ENCODE peak calls at places on chromosomes 16 and 17, in ten cellular contexts. One of them, this sample, is unnamed. For H3K36me3, the result is how much of the 10 kb centered on the place peaks cover.

GRCh38 chr17:32777436-32777835 is 99.5 kb downstream of the MYO1D start:
- DNase-seq in stomach: no peak
- DNase-seq in left ventricle myocardium inferior: no peak
- DNase-seq in upper lobe of right lung: no peak
- DNase-seq in ovary: no peak
- DNase-seq in body of pancreas: no peak
- DNase-seq in thoracic aorta: no peak
- DNase-seq in pancreas: no peak
- DNase-seq in CD8-positive, alpha-beta T cell: no peak
- DNase-seq in right atrium auricular region: no peak
- DNase-seq in this sample: no peak

GRCh38 chr17:8223356-8224063 is 13.1 kb upstream of the AURKB start:
- DNase-seq in ovary: peak
- DNase-seq in right atrium auricular region: peak
- DNase-seq in thoracic aorta: no peak
- DNase-seq in left ventricle myocardium inferior: peak
- DNase-seq in CD8-positive, alpha-beta T cell: no peak
- DNase-seq in body of pancreas: peak
- DNase-seq in stomach: peak
- DNase-seq in pancreas: peak
- DNase-seq in upper lobe of right lung: peak
- DNase-seq in this sample: peak

GRCh38 chr17:10041916-10042588 is 137.0 kb upstream of the RCVRN start:
- DNase-seq in thoracic aorta: no peak
- DNase-seq in stomach: no peak
- DNase-seq in body of pancreas: no peak
- DNase-seq in upper lobe of right lung: no peak
- DNase-seq in left ventricle myocardium inferior: no peak
- DNase-seq in ovary: no peak
- DNase-seq in right atrium auricular region: no peak
- DNase-seq in CD8-positive, alpha-beta T cell: no peak
- DNase-seq in pancreas: no peak
- DNase-seq in this sample: no peak

GRCh38 chr17:15290605-15291004 is 25.5 kb upstream of the PMP22 start:
- DNase-seq in body of pancreas: no peak
- DNase-seq in CD8-positive, alpha-beta T cell: no peak
- DNase-seq in ovary: no peak
- DNase-seq in thoracic aorta: no peak
- DNase-seq in upper lobe of right lung: no peak
- DNase-seq in pancreas: no peak
- DNase-seq in stomach: no peak
- DNase-seq in left ventricle myocardium inferior: no peak
- DNase-seq in right atrium auricular region: no peak
- DNase-seq in this sample: no peak

GRCh38 chr16:8138666-8139065 is 451.6 kb downstream of the TMEM114 start:
- DNase-seq in upper lobe of right lung: no peak
- DNase-seq in left ventricle myocardium inferior: no peak
- DNase-seq in stomach: no peak
- DNase-seq in thoracic aorta: no peak
- DNase-seq in pancreas: no peak
- DNase-seq in ovary: no peak
- DNase-seq in body of pancreas: no peak
- DNase-seq in right atrium auricular region: no peak
- DNase-seq in CD8-positive, alpha-beta T cell: no peak
- DNase-seq in this sample: no peak

GRCh38 chr16:5982979-5983378 is 885.4 kb upstream of the EEF2KMT start:
- DNase-seq in ovary: no peak
- DNase-seq in body of pancreas: no peak
- DNase-seq in stomach: no peak
- DNase-seq in CD8-positive, alpha-beta T cell: no peak
- DNase-seq in upper lobe of right lung: no peak
- DNase-seq in thoracic aorta: no peak
- DNase-seq in pancreas: no peak
- DNase-seq in left ventricle myocardium inferior: no peak
- DNase-seq in right atrium auricular region: no peak
- DNase-seq in this sample: no peak

GRCh38 chr16:86448306-86448705 is 62.0 kb upstream of the FOXF1 start:
- DNase-seq in CD8-positive, alpha-beta T cell: no peak
- DNase-seq in ovary: no peak
- DNase-seq in body of pancreas: no peak
- DNase-seq in pancreas: no peak
- DNase-seq in right atrium auricular region: no peak
- DNase-seq in left ventricle myocardium inferior: no peak
- DNase-seq in thoracic aorta: no peak
- DNase-seq in stomach: no peak
- DNase-seq in upper lobe of right lung: no peak
- DNase-seq in this sample: no peak

GRCh38 chr17:82913304-82914043 is 73.7 kb upstream of the ZNF750 start:
- DNase-seq in thoracic aorta: no peak
- DNase-seq in left ventricle myocardium inferior: no peak
- DNase-seq in right atrium auricular region: no peak
- DNase-seq in pancreas: no peak
- DNase-seq in ovary: no peak
- DNase-seq in stomach: peak
- DNase-seq in upper lobe of right lung: no peak
- DNase-seq in CD8-positive, alpha-beta T cell: no peak
- DNase-seq in body of pancreas: peak
- DNase-seq in this sample: no peak

GRCh38 chr16:85027349-85027967 is at the start of gene KIAA0513:
- DNase-seq in ovary: peak
- DNase-seq in upper lobe of right lung: peak
- DNase-seq in thoracic aorta: peak
- DNase-seq in pancreas: peak
- DNase-seq in stomach: peak
- DNase-seq in CD8-positive, alpha-beta T cell: peak
- DNase-seq in left ventricle myocardium inferior: peak
- DNase-seq in right atrium auricular region: peak
- DNase-seq in body of pancreas: peak
- DNase-seq in this sample: peak

GRCh38 chr16:52482916-52483315 is 64.0 kb downstream of the TOX3 start:
- DNase-seq in CD8-positive, alpha-beta T cell: no peak
- DNase-seq in pancreas: no peak
- DNase-seq in left ventricle myocardium inferior: no peak
- DNase-seq in thoracic aorta: no peak
- DNase-seq in body of pancreas: no peak
- DNase-seq in right atrium auricular region: no peak
- DNase-seq in stomach: no peak
- DNase-seq in upper lobe of right lung: no peak
- DNase-seq in ovary: no peak
- DNase-seq in this sample: no peak

DNA sequence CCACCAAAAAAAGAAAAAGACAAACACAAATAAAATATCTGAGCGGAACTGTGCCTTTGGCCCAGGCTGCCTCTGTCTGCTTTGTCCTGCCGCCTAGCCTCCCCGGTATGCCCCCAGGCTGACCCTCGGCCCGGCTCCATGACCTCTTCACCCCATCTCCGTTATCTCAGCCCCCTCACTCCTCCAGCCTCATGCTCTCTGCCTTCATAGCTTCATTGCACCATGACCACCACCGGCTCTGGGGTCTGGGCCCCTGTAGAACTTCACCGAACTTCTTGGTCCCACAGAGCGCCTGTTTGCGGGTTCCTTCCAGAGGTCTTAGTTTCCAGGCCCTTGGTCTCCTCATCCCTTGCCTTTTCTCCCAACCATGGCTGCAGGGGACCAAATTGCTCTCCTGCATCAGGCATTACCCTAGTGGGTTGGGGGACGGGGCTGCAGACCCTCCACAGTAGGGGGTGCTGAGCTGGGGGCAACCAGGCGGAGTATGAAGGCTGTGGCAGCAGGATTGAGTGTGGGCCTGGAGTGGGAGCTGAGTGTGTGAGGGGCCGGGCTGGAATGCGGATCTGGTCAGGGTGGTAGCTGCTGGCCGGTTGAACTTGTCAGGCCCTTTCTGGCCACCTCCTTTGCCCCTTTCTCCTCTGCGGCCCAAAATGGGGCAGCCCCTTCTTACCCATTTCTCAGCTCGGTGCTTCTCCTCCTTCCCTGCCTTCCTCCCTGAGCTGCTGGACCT is 6.9 kb downstream of the HIRIP3 start:
- DNase-seq in CD8-positive, alpha-beta T cell: no peak
- DNase-seq in left ventricle myocardium inferior: no peak
- DNase-seq in stomach: no peak
- DNase-seq in body of pancreas: no peak
- DNase-seq in right atrium auricular region: no peak
- DNase-seq in upper lobe of right lung: peak
- DNase-seq in pancreas: no peak
- DNase-seq in thoracic aorta: no peak
- DNase-seq in ovary: no peak
- DNase-seq in this sample: peak
- H3K36me3 ChIP-seq in CD8-positive, alpha-beta T cell: under half
- H3K36me3 ChIP-seq in left ventricle myocardium inferior: half or more
- H3K36me3 ChIP-seq in stomach: half or more
- H3K36me3 ChIP-seq in body of pancreas: under half
- H3K36me3 ChIP-seq in right atrium auricular region: half or more
- H3K36me3 ChIP-seq in upper lobe of right lung: half or more
- H3K36me3 ChIP-seq in pancreas: under half
- H3K36me3 ChIP-seq in thoracic aorta: half or more
- H3K36me3 ChIP-seq in ovary: under half
- H3K36me3 ChIP-seq in this sample: half or more

DNA sequence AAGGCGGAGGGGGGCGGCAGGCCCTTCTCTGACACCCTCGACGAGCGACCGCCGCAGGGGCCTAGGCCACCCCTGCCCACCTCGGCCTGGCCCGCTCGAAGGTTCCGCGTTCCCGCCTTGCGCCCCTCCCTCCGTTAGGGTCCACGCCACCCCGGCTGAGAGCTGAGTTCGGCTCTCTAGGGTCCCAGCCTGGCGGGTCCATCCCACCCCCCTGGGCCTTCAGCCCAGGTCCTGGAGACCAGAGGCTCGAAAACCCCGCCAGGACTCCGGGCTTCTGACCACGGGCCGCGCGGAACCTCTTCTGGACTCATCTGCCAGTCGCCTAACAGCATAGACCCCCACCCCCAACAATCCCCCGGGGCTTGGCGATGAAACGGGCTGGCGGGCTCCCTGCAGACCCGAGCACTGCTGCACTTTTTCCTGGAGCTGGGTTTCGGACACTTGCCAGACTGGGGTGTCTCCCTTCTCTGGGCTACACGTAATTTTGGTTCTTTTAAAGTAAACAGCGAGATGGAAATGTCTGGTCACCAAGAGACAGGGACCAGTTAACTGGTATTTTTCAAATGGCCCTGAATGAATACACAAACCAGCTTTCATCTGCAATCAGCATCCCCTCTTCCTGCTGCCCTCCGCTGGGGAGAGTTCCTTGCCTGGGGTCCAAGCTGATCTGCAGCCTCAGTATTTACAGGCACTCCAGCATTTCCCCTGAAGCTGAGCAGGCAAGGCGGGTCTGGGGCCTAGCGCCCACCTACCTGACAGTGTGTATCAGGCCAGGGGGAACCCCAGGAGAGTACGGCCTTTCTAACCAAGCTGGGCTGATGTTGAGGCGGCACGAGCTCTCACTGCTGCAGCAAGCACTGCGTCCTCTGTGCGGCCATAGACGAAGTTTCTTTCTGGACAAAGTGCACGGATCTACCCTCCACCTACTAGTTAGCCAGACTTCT is 597 bp upstream of the TRIM65 start:
- DNase-seq in upper lobe of right lung: peak
- DNase-seq in left ventricle myocardium inferior: no peak
- DNase-seq in thoracic aorta: no peak
- DNase-seq in right atrium auricular region: no peak
- DNase-seq in body of pancreas: no peak
- DNase-seq in ovary: peak
- DNase-seq in CD8-positive, alpha-beta T cell: no peak
- DNase-seq in stomach: no peak
- DNase-seq in pancreas: no peak
- DNase-seq in this sample: no peak
- H3K4me3 ChIP-seq in upper lobe of right lung: peak
- H3K4me3 ChIP-seq in left ventricle myocardium inferior: peak
- H3K4me3 ChIP-seq in thoracic aorta: peak
- H3K4me3 ChIP-seq in right atrium auricular region: peak
- H3K4me3 ChIP-seq in body of pancreas: no peak
- H3K4me3 ChIP-seq in ovary: peak
- H3K4me3 ChIP-seq in CD8-positive, alpha-beta T cell: peak
- H3K4me3 ChIP-seq in stomach: peak
- H3K4me3 ChIP-seq in pancreas: peak
- H3K4me3 ChIP-seq in this sample: peak

DNA sequence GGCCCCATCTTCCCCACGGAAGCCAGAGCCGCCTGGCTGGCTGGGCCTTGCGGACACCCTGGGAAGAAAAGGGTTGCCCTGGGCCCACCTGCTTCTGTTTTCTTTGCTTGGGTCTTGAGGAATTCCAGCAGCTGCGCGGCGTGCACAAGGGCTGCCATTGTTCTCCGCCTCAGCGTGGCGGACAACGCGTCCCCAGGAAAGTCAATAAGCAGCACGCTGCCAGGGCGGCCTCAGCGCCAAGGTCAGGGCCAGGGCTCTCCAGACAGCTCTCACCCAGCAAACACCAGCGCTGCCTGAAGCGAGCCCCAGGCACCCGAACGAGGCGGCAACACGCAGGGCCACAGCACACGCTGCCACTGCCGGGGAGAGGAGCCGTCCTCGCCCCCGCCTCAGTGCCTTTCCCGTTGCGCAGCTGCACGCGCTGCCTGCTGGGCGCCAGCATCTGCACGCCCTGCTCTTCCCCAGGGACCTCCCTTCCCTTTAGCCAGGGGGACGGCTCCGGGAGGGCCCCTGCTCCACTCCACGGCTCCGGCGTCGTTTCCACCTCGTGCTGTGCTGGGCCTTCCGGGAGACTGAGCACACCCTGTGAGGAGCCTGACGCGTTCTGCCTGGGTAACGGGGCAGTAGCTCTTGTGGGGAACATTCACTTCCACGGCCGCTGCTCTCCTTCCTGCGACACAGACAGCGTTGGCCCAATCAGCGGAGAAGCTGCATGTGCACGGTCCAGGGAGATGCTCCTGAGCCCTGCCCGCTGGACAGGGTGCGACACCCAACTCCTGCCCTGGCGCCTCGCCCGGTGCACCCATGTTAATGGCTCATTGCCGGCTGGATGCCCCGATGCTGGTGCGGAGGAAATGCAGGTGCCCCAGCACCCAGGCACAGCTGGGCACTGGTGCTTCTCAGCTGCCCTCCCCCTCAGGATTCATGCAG is 57.8 kb downstream of the LMF1 start:
- DNase-seq in thoracic aorta: no peak
- DNase-seq in CD8-positive, alpha-beta T cell: no peak
- DNase-seq in upper lobe of right lung: no peak
- DNase-seq in ovary: no peak
- DNase-seq in left ventricle myocardium inferior: no peak
- DNase-seq in stomach: peak
- DNase-seq in pancreas: no peak
- DNase-seq in right atrium auricular region: no peak
- DNase-seq in body of pancreas: peak
- DNase-seq in this sample: no peak
- TF ChIP-seq CTCF in thoracic aorta: no peak
- TF ChIP-seq CTCF in CD8-positive, alpha-beta T cell: no peak
- TF ChIP-seq CTCF in upper lobe of right lung: no peak
- TF ChIP-seq CTCF in ovary: no peak
- TF ChIP-seq CTCF in left ventricle myocardium inferior: no peak
- TF ChIP-seq CTCF in stomach: no peak
- TF ChIP-seq CTCF in pancreas: no peak
- TF ChIP-seq CTCF in right atrium auricular region: no peak
- TF ChIP-seq CTCF in body of pancreas: no peak
- TF ChIP-seq CTCF in this sample: no peak

DNA sequence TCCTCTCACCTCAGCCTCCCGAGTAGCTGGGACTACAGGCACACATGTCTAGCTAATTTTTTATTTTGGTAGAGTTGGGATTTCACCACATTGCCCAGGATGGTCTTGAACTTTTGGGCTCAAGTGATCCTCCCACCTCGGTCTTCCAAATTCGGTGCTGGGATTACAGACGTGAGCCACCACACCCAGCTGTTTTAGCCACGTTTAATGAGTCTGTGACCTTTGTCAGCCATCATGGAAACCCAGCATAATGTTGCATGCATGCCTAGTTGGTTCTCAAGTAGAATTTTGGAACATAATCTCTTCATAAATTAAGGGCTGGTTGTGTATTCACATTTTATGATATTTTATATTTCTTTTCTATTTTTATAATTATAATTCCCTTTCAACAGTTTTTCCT is 42.0 kb downstream of the GOSR1 start:
- DNase-seq in pancreas: no peak
- DNase-seq in upper lobe of right lung: no peak
- DNase-seq in ovary: no peak
- DNase-seq in thoracic aorta: no peak
- DNase-seq in stomach: no peak
- DNase-seq in CD8-positive, alpha-beta T cell: no peak
- DNase-seq in left ventricle myocardium inferior: no peak
- DNase-seq in right atrium auricular region: no peak
- DNase-seq in body of pancreas: no peak
- DNase-seq in this sample: no peak
- H3K36me3 ChIP-seq in pancreas: under half
- H3K36me3 ChIP-seq in upper lobe of right lung: half or more
- H3K36me3 ChIP-seq in ovary: under half
- H3K36me3 ChIP-seq in thoracic aorta: under half
- H3K36me3 ChIP-seq in stomach: half or more
- H3K36me3 ChIP-seq in CD8-positive, alpha-beta T cell: under half
- H3K36me3 ChIP-seq in left ventricle myocardium inferior: half or more
- H3K36me3 ChIP-seq in right atrium auricular region: under half
- H3K36me3 ChIP-seq in body of pancreas: under half
- H3K36me3 ChIP-seq in this sample: half or more